ENCODE peak calls at places on chromosomes 3 and 15, in six cellular contexts. One of them, this sample, is unnamed.

GRCh38 chr15:24150542-24150941 is 463.4 kb upstream of the NDN start:
- DNase-seq in HCT116: no peak
- DNase-seq in GM12878: no peak
- DNase-seq in HepG2: no peak
- DNase-seq in H1: no peak
- DNase-seq in K562: no peak
- DNase-seq in this sample: no peak

GRCh38 chr15:69104050-69104750 is 56.2 kb upstream of the GLCE start:
- DNase-seq in HCT116: no peak
- DNase-seq in GM12878: peak
- DNase-seq in HepG2: peak
- DNase-seq in H1: no peak
- DNase-seq in K562: no peak
- DNase-seq in this sample: no peak

GRCh38 chr3:159751754-159752153 is 236.9 kb upstream of the IL12A start:
- DNase-seq in HCT116: no peak
- DNase-seq in GM12878: no peak
- DNase-seq in HepG2: no peak
- DNase-seq in H1: no peak
- DNase-seq in K562: no peak
- DNase-seq in this sample: no peak

GRCh38 chr15:63065262-63066234 is 23.0 kb downstream of the TPM1 start:
- DNase-seq in HCT116: no peak
- DNase-seq in GM12878: no peak
- DNase-seq in HepG2: no peak
- DNase-seq in H1: no peak
- DNase-seq in K562: no peak
- DNase-seq in this sample: no peak

GRCh38 chr3:182438398-182438797 is 354.9 kb upstream of the ATP11B start:
- DNase-seq in HCT116: no peak
- DNase-seq in GM12878: no peak
- DNase-seq in HepG2: peak
- DNase-seq in H1: no peak
- DNase-seq in K562: no peak
- DNase-seq in this sample: no peak

GRCh38 chr15:55257933-55258332 is 31.7 kb downstream of the RAB27A start:
- DNase-seq in HCT116: no peak
- DNase-seq in GM12878: no peak
- DNase-seq in HepG2: no peak
- DNase-seq in H1: no peak
- DNase-seq in K562: no peak
- DNase-seq in this sample: no peak

GRCh38 chr15:31461375-31461774 is 134.7 kb downstream of the KLF13 start:
- DNase-seq in HCT116: no peak
- DNase-seq in GM12878: no peak
- DNase-seq in HepG2: no peak
- DNase-seq in H1: no peak
- DNase-seq in K562: no peak
- DNase-seq in this sample: no peak

GRCh38 chr3:42898896-42899675 is 6.9 kb upstream of the ZNF662 start:
- DNase-seq in HCT116: no peak
- DNase-seq in GM12878: no peak
- DNase-seq in HepG2: no peak
- DNase-seq in H1: no peak
- DNase-seq in K562: no peak
- DNase-seq in this sample: no peak

GRCh38 chr3:94647131-94647530 is 584.3 kb downstream of the NSUN3 start:
- DNase-seq in HCT116: no peak
- DNase-seq in GM12878: no peak
- DNase-seq in HepG2: peak
- DNase-seq in H1: no peak
- DNase-seq in K562: no peak
- DNase-seq in this sample: no peak

GRCh38 chr15:64624242-64624641 is 151.1 kb downstream of the RBPMS2 start:
- DNase-seq in HCT116: no peak
- DNase-seq in GM12878: no peak
- DNase-seq in HepG2: no peak
- DNase-seq in H1: no peak
- DNase-seq in K562: no peak
- DNase-seq in this sample: no peak

GRCh38 chr15:64619880-64620839 is 155.2 kb downstream of the RBPMS2 start:
- DNase-seq in HCT116: no peak
- DNase-seq in GM12878: no peak
- DNase-seq in HepG2: no peak
- DNase-seq in H1: no peak
- DNase-seq in K562: no peak
- DNase-seq in this sample: no peak

GRCh38 chr15:64620991-64621495 is 154.3 kb downstream of the RBPMS2 start:
- DNase-seq in HCT116: no peak
- DNase-seq in GM12878: no peak
- DNase-seq in HepG2: no peak
- DNase-seq in H1: no peak
- DNase-seq in K562: no peak
- DNase-seq in this sample: no peak

GRCh38 chr15:64622410-64623260 is 152.8 kb downstream of the RBPMS2 start:
- DNase-seq in HCT116: no peak
- DNase-seq in GM12878: peak
- DNase-seq in HepG2: no peak
- DNase-seq in H1: no peak
- DNase-seq in K562: no peak
- DNase-seq in this sample: no peak

DNA sequence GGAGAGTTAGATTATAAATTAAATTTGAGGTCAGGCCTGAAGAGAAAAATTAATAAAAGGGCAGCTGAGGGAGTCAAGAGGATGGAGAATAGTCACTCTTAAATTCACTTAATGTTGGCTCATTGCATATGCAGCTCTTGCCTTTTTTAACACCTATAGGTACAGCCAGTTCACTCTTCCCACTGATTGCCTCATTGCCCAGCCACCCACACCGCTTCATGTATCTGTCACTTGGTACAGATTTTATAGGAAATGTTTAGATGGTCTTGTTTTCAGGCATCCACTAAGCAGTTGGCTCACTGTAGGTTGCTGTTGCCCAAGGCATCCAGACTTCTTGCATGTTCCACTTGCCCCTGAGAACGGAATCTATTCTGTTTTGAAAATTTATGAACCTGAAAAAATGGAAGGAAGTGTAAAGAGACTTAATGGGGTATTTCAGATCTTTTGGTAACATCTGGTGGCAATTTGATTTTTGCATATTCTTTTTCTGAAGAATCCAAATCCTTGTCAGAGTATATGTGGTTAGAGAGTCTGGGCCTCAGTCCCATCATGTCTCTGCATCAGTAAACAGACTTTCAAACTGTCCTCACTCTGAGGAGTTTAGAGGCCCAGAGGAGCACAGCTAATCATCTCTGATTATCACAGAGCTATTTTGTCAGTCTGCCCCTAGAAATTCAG is 151.9 kb downstream of the RBPMS2 start:
- DNase-seq in HCT116: no peak
- DNase-seq in GM12878: peak
- DNase-seq in HepG2: no peak
- DNase-seq in H1: no peak
- DNase-seq in K562: no peak
- DNase-seq in this sample: no peak
- TF ChIP-seq SIN3A in HCT116: no peak
- TF ChIP-seq SIN3A in GM12878: no peak
- TF ChIP-seq SIN3A in HepG2: no peak
- TF ChIP-seq SIN3A in H1: no peak
- TF ChIP-seq SIN3A in K562: no peak
- TF ChIP-seq SIN3A in this sample: no peak

GRCh38 chr15:32993285-32993684 is 201.2 kb downstream of the FMN1 start:
- DNase-seq in HCT116: no peak
- DNase-seq in GM12878: no peak
- DNase-seq in HepG2: no peak
- DNase-seq in H1: no peak
- DNase-seq in K562: no peak
- DNase-seq in this sample: peak
- H3K9ac ChIP-seq in HCT116: no peak
- H3K9ac ChIP-seq in GM12878: no peak
- H3K9ac ChIP-seq in HepG2: no peak
- H3K9ac ChIP-seq in H1: no peak
- H3K9ac ChIP-seq in K562: no peak
- H3K9ac ChIP-seq in this sample: no peak

GRCh38 chr3:15260531-15260930 is 54.5 kb downstream of the CAPN7 start:
- DNase-seq in HCT116: no peak
- DNase-seq in GM12878: no peak
- DNase-seq in HepG2: no peak
- DNase-seq in H1: no peak
- DNase-seq in K562: no peak
- DNase-seq in this sample: no peak
- TF ChIP-seq SIN3A in HCT116: no peak
- TF ChIP-seq SIN3A in GM12878: no peak
- TF ChIP-seq SIN3A in HepG2: no peak
- TF ChIP-seq SIN3A in H1: no peak
- TF ChIP-seq SIN3A in K562: no peak
- TF ChIP-seq SIN3A in this sample: no peak

GRCh38 chr15:52678468-52679231 is 538 bp downstream of the ATOSA start:
- DNase-seq in HCT116: no peak
- DNase-seq in GM12878: no peak
- DNase-seq in HepG2: peak
- DNase-seq in H1: peak
- DNase-seq in K562: peak
- DNase-seq in this sample: peak

GRCh38 chr15:52677593-52677992 is 1.6 kb downstream of the ATOSA start:
- DNase-seq in HCT116: no peak
- DNase-seq in GM12878: peak
- DNase-seq in HepG2: no peak
- DNase-seq in H1: no peak
- DNase-seq in K562: no peak
- DNase-seq in this sample: peak

GRCh38 chr15:52680041-52680391 is 828 bp upstream of the ATOSA start:
- DNase-seq in HCT116: no peak
- DNase-seq in GM12878: no peak
- DNase-seq in HepG2: no peak
- DNase-seq in H1: no peak
- DNase-seq in K562: no peak
- DNase-seq in this sample: peak

GRCh38 chr15:52679232-52680040 is at the start of gene ATOSA:
- DNase-seq in HCT116: peak
- DNase-seq in GM12878: peak
- DNase-seq in HepG2: peak
- DNase-seq in H1: peak
- DNase-seq in K562: peak
- DNase-seq in this sample: peak

DNA sequence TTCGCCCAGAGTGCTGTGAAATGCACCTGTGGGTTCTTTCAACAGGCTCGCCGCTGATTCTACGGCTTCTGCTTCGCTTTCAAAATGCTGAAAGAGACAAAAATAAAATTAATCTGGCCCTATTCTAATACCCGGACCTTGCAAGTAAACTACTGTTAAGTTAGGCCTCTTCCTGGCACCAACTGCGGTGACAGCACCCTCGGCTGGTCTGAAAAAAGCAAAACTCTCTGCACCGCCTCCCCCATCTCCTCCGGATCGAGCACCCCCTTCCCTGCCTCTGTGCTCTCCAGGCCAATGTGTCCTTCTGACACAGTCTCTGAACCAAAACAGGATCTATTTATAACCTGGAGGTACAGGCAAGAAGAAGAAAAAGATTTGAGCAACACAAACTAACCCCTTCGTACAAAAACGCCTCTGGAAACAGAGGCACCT is 1.1 kb downstream of the ATOSA start:
- DNase-seq in HCT116: no peak
- DNase-seq in GM12878: no peak
- DNase-seq in HepG2: peak
- DNase-seq in H1: peak
- DNase-seq in K562: peak
- DNase-seq in this sample: peak
- H3K9ac ChIP-seq in HCT116: peak
- H3K9ac ChIP-seq in GM12878: peak
- H3K9ac ChIP-seq in HepG2: peak
- H3K9ac ChIP-seq in H1: peak
- H3K9ac ChIP-seq in K562: peak
- H3K9ac ChIP-seq in this sample: peak

GRCh38 chr3:115236496-115236895 is 89.4 kb upstream of the ZBTB20 start:
- DNase-seq in HCT116: no peak
- DNase-seq in GM12878: no peak
- DNase-seq in HepG2: no peak
- DNase-seq in H1: no peak
- DNase-seq in K562: no peak
- DNase-seq in this sample: no peak

GRCh38 chr3:115245437-115245836 is 98.3 kb upstream of the ZBTB20 start:
- DNase-seq in HCT116: peak
- DNase-seq in GM12878: no peak
- DNase-seq in HepG2: no peak
- DNase-seq in H1: no peak
- DNase-seq in K562: no peak
- DNase-seq in this sample: no peak

GRCh38 chr3:115244350-115244749 is 97.3 kb upstream of the ZBTB20 start:
- DNase-seq in HCT116: no peak
- DNase-seq in GM12878: no peak
- DNase-seq in HepG2: no peak
- DNase-seq in H1: no peak
- DNase-seq in K562: no peak
- DNase-seq in this sample: no peak

DNA sequence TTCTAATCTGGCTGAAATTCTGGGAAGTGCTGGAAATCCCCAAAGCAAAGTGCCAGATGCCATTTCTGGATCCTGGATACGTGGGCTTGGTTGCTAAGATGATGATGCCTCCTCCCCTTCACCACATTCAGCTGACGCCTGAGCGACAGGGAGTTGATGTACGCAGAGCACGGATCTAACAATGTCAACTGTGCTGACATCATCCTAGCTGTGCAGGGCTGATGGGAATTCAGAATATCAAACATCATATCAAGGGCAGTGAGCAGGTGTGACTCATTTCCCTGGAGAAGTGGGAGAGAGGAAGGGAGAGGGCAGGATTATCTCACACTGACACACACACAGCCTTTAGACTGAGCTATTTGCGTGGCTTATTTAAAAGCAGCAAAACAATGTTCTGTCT is 92.6 kb upstream of the ZBTB20 start:
- DNase-seq in HCT116: peak
- DNase-seq in GM12878: no peak
- DNase-seq in HepG2: peak
- DNase-seq in H1: no peak
- DNase-seq in K562: peak
- DNase-seq in this sample: peak
- TF ChIP-seq SIN3A in HCT116: peak
- TF ChIP-seq SIN3A in GM12878: no peak
- TF ChIP-seq SIN3A in HepG2: no peak
- TF ChIP-seq SIN3A in H1: no peak
- TF ChIP-seq SIN3A in K562: no peak
- TF ChIP-seq SIN3A in this sample: peak

GRCh38 chr15:67039349-67040075 is 25.9 kb upstream of the SMAD3 start:
- DNase-seq in HCT116: peak
- DNase-seq in GM12878: no peak
- DNase-seq in HepG2: no peak
- DNase-seq in H1: no peak
- DNase-seq in K562: peak
- DNase-seq in this sample: no peak
- H3K9ac ChIP-seq in HCT116: no peak
- H3K9ac ChIP-seq in GM12878: no peak
- H3K9ac ChIP-seq in HepG2: no peak
- H3K9ac ChIP-seq in H1: no peak
- H3K9ac ChIP-seq in K562: no peak
- H3K9ac ChIP-seq in this sample: no peak